ENCODE peak calls at places on chromosomes 2 and 18, in four cellular contexts. B, J, Y and Q are unnamed samples.

GRCh38 chr2:27887122-27887521 is 3.1 kb downstream of the RBKS start:
- DNase-seq in B (no peak), J (no peak), Y (no peak), Q (no peak)

GRCh38 chr2:152499921-152500320 is 164.9 kb downstream of the FMNL2 start:
- DNase-seq in J (peak; percentile 44), Y (no peak), B (no peak), Q (no peak)

GRCh38 chr2:129888896-129889295 is 90.6 kb upstream of the RAB6C start:
- DNase-seq in Y (no peak), J (peak; percentile 9), B (no peak), Q (no peak)

GRCh38 chr18:31558567-31558966 is 33.1 kb upstream of the TTR start:
- DNase-seq in Y (no peak), B (no peak), J (no peak), Q (no peak)

GRCh38 chr2:133484106-133484505 is 84.2 kb downstream of the NCKAP5 start:
- DNase-seq in Y (no peak), J (peak; percentile 87), B (no peak), Q (no peak)

GRCh38 chr2:171410624-171411023 is 23.2 kb downstream of the METTL8 start:
- DNase-seq in Y (no peak), B (no peak), J (peak; percentile 17), Q (no peak)

GRCh38 chr18:27839141-27839540 is 337.8 kb downstream of the CDH2 start:
- DNase-seq in Y (no peak), B (no peak), J (peak; percentile 98), Q (no peak)

GRCh38 chr2:172298009-172298408 is 129.4 kb upstream of the ITGA6 start:
- DNase-seq in J (no peak), B (no peak), Y (no peak), Q (no peak)

DNA sequence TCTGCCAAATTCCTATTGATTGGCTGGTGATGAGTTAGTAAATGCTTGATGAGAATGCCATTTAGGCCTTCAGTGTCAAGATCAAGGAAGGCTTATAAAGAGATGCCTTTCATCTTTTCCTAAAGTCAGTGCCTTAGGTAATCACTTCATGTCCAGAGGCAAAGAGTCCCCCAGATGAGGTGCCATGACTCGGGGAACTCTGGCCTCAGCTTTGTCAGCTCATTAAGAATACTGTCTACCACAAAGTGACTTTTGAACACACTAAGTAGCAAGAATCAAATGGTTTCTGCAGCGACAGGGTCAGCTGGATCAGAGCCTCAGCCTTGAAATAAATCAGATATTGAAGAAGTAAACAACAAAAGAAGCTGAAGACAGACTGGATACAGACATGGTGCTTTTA is 120.2 kb upstream of the SLC39A10 start:
- DNase-seq in Y (no peak), J (no peak), B (no peak), Q (no peak)
- H3K4me3 ChIP-seq in Y (no peak overlapping the region), J (no peak overlapping the region), B (no peak overlapping the region), Q (no peak overlapping the region)

GRCh38 chr2:215380699-215381098 is 55.2 kb downstream of the FN1 start:
- DNase-seq in Y (no peak), J (no peak), B (no peak), Q (no peak)

GRCh38 chr2:215379948-215380347 is 55.9 kb downstream of the FN1 start:
- DNase-seq in J (no peak), B (no peak), Y (no peak), Q (no peak)

GRCh38 chr2:215382480-215382879 is 53.4 kb downstream of the FN1 start:
- DNase-seq in B (no peak), Y (no peak), J (no peak), Q (no peak)

GRCh38 chr2:215383652-215384279 is 52.1 kb downstream of the FN1 start:
- DNase-seq in Y (no peak), J (no peak), B (no peak), Q (no peak)

DNA sequence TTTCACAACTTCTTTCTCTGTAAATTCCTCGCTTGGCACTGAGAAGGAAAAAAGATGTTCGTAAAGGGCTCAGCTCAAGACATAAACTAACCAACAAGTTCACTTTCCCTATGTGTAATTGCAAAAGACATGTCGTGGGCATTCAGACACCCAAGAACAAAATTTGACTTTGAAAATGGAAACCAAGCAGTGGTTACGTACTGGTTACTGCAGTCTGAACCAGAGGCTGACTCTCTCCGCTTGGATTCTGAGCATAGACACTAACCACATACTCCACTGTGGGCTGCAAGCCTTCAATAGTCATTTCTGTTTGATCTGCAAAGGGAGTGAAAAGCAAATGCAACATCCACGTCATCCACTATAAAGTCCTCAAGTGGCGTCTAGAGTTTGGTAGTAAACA is 53.9 kb downstream of the FN1 start:
- DNase-seq in B (no peak), J (no peak), Y (no peak), Q (no peak)
- H3K36me3 ChIP-seq in B (peaks cover 4% of the 10 kb centered on the region), J (peaks cover 37% of the 10 kb centered on the region), Y (no peaks in the 10 kb centered on the region), Q (no peaks in the 10 kb centered on the region)

GRCh38 chr2:206208900-206209299 is 49.2 kb downstream of the EEF1B2 start:
- DNase-seq in Y (no peak), J (no peak), B (no peak), Q (no peak)

GRCh38 chr2:206211657-206212255 is 52.1 kb downstream of the EEF1B2 start:
- DNase-seq in Y (no peak), J (peak; percentile 64), B (no peak), Q (no peak)

GRCh38 chr2:206217162-206217561 is 57.3 kb upstream of the ZDBF2 start:
- DNase-seq in Y (no peak), B (no peak), J (no peak), Q (no peak)

GRCh38 chr2:206213514-206213845 is 53.8 kb downstream of the EEF1B2 start:
- DNase-seq in J (no peak), Y (no peak), B (no peak), Q (no peak)

DNA sequence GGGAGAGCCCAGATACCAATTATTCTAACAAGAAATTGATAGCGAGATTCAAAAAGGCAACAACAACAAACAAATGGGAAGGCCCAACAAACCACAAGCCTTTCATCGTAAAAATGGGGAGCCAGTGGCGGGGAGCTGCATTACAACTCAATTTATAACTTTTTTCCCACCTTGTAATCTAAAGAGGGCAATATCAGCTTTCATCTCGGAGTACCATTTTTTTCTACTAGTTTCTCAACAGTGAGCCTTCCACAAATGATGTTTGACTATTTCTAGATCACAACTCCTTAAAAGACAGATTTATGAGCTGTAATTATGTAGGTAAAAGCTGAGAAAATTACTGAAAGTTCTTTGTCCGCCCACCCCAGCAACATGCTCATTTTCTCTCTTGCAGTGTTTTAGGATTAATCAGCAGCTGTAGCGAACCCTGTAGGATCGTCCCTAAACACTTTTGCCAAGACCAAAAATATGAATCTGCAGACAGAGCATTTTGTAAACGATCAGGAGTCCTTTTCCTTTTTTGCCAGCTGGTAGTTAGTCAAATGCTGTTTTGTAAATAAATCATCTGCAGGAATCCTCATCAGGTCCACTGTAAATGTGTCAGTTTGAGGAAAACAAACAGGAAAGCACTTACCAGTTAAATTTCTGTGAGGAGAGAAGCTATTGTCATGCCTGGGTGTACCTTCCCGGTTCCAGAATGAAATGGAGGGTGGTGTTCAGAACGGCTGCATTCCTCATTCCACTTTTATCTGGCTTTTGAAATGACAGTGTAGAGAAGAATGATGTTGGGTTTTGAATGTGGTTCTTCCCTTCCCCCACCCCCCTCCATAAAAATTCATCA is 53.2 kb downstream of the EEF1B2 start:
- DNase-seq in J (peak; percentile 75), B (no peak), Y (no peak), Q (no peak)
- TF ChIP-seq CTCF in J (no peak), B (no peak), Y (no peak), Q (no peak)

DNA sequence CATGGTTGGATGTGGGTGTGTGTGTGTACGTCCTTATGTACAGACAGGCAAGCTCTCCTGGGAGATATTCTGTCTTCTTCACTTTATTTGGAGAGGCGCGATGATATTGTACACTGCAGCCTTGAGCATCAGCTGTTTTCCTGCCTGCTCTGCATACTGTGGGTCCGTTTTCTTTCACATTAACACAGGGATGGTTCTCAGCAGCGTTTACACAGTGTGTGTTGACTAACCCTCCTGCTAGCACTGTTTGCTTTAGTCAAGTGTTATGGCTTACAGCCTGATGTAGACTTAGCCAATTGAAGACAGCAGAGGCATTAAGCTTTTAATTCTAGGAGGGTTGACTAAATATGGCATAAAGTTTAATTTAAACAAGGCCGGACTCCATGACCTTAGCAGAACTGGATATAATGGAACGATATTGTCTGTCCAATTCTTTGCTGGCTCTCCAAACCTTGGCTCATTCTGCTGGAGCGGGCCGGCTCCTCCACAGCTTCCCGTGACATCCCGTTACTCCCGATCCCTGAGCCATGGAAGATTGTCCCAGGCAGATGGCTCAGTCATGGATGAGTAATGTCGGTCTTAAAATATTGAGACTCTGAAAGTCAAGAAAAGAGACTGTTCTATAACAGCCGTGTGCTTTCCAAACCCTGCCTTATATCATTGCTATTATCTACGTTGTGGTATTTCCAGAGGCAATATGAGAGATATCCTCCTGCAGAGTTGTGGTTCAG is 134.7 kb downstream of the TPGS2 start:
- DNase-seq in B (no peak), J (peak; percentile 53), Y (no peak), Q (no peak)
- H3K4me3 ChIP-seq in B (no peak overlapping the region), J (peak overlapping the region; percentile 45), Y (peak overlapping the region; percentile 8), Q (no peak overlapping the region)